ENCODE peak calls at places on chromosomes 11 and 22, in seven cellular contexts. One of them, this sample, is unnamed.

GRCh38 chr11:110298298-110298765 is 1.9 kb upstream of the RDX start:
- DNase-seq in SK-N-SH: no peak
- DNase-seq in GM12878: no peak
- DNase-seq in GM12891: no peak
- DNase-seq in K562: no peak
- DNase-seq in H1: no peak
- DNase-seq in HepG2: peak; percentile 86
- DNase-seq in this sample: no peak

GRCh38 chr11:117091753-117092477 is 6.3 kb downstream of the SIK3 start:
- DNase-seq in SK-N-SH: no peak
- DNase-seq in GM12878: no peak
- DNase-seq in GM12891: no peak
- DNase-seq in K562: no peak
- DNase-seq in H1: no peak
- DNase-seq in HepG2: no peak
- DNase-seq in this sample: no peak

GRCh38 chr11:120346233-120346632 is 10.0 kb downstream of the ARHGEF12 start:
- DNase-seq in SK-N-SH: no peak
- DNase-seq in GM12878: no peak
- DNase-seq in GM12891: no peak
- DNase-seq in K562: no peak
- DNase-seq in H1: no peak
- DNase-seq in HepG2: no peak
- DNase-seq in this sample: no peak

GRCh38 chr11:1129143-1129665 is 28.5 kb upstream of the MUC5AC start:
- DNase-seq in SK-N-SH: peak; percentile 33
- DNase-seq in GM12878: no peak
- DNase-seq in GM12891: no peak
- DNase-seq in K562: no peak
- DNase-seq in H1: no peak
- DNase-seq in HepG2: no peak
- DNase-seq in this sample: no peak

GRCh38 chr11:12677131-12677530 is 2.9 kb downstream of the TEAD1 start:
- DNase-seq in SK-N-SH: peak; percentile 57
- DNase-seq in GM12878: no peak
- DNase-seq in GM12891: no peak
- DNase-seq in K562: no peak
- DNase-seq in H1: no peak
- DNase-seq in HepG2: no peak
- DNase-seq in this sample: no peak

GRCh38 chr11:27187848-27188621 is 147.4 kb downstream of the BBOX1 start:
- DNase-seq in SK-N-SH: no peak
- DNase-seq in GM12878: no peak
- DNase-seq in GM12891: no peak
- DNase-seq in K562: no peak
- DNase-seq in H1: no peak
- DNase-seq in HepG2: no peak
- DNase-seq in this sample: no peak

GRCh38 chr11:96155627-96156378 is 187.2 kb downstream of the MAML2 start:
- DNase-seq in SK-N-SH: peak; percentile 30
- DNase-seq in GM12878: peak; percentile 76
- DNase-seq in GM12891: no peak
- DNase-seq in K562: peak; percentile 66
- DNase-seq in H1: no peak
- DNase-seq in HepG2: peak; percentile 64
- DNase-seq in this sample: peak; percentile 34

GRCh38 chr11:78231962-78232459 is 43.3 kb downstream of the USP35 start:
- DNase-seq in SK-N-SH: no peak
- DNase-seq in GM12878: no peak
- DNase-seq in GM12891: no peak
- DNase-seq in K562: no peak
- DNase-seq in H1: no peak
- DNase-seq in HepG2: no peak
- DNase-seq in this sample: no peak

GRCh38 chr22:40183029-40183581 is 5.4 kb downstream of the TNRC6B start:
- DNase-seq in SK-N-SH: no peak
- DNase-seq in GM12878: no peak
- DNase-seq in GM12891: no peak
- DNase-seq in K562: no peak
- DNase-seq in H1: no peak
- DNase-seq in HepG2: peak; percentile 68
- DNase-seq in this sample: no peak

DNA sequence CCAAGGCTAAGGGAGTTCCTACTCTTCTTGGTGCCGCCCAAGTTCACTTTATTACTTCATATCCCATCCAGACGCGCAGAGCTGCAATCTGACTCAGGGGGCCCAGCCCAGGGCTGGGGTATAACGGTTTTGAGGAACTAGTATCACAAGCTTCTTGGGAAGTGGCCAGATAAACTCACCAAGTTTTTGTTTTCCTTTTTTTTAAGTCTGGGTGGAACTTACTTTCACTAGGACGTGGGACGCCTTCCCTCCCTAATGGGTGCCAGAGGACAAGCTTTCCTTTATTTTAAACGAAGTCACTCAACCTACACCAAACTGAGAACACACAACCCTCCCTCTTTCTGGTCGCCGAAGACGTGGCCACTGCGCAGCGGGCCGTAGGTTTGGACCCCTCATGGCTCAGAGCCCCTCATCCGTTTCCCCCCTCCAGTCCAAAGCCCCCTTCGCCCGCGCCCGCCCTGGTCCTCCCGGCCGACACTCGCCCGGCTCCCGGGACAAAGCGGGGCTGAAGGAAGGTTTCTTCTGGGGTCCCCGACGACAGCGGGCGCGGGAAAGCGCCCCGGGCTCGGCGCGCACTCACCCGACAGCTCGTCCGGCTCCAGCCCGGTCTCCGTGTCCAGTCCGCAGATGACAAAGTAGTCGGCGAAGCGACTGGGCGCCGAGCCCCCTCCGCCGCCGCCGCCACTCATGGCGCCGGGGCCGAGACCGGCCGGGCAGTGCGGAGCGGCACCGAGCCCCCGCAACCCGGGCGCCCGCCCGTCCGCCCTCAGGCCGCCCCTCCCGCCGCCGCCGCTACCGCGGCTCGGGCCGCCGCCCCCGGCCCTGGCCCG is 554 bp downstream of the DENND5A start:
- DNase-seq in SK-N-SH: peak; percentile 60
- DNase-seq in GM12878: no peak
- DNase-seq in GM12891: peak; percentile 30
- DNase-seq in K562: no peak
- DNase-seq in H1: no peak
- DNase-seq in HepG2: no peak
- DNase-seq in this sample: peak; percentile 21
- TF ChIP-seq TAF1 in SK-N-SH: peak; percentile 25
- TF ChIP-seq TAF1 in GM12878: no peak
- TF ChIP-seq TAF1 in GM12891: no peak
- TF ChIP-seq TAF1 in K562: peak; percentile 45
- TF ChIP-seq TAF1 in H1: no peak
- TF ChIP-seq TAF1 in HepG2: no peak
- TF ChIP-seq TAF1 in this sample: no peak

GRCh38 chr11:59746111-59746510 is 9.1 kb upstream of the STX3 start:
- DNase-seq in SK-N-SH: no peak
- DNase-seq in GM12878: no peak
- DNase-seq in GM12891: no peak
- DNase-seq in K562: no peak
- DNase-seq in H1: no peak
- DNase-seq in HepG2: no peak
- DNase-seq in this sample: no peak
- TF ChIP-seq POLR2AphosphoS5 in SK-N-SH: no peak
- TF ChIP-seq POLR2AphosphoS5 in GM12878: no peak
- TF ChIP-seq POLR2AphosphoS5 in GM12891: no peak
- TF ChIP-seq POLR2AphosphoS5 in K562: no peak
- TF ChIP-seq POLR2AphosphoS5 in H1: no peak
- TF ChIP-seq POLR2AphosphoS5 in HepG2: no peak
- TF ChIP-seq POLR2AphosphoS5 in this sample: no peak

GRCh38 chr11:32884770-32885384 is 7.7 kb upstream of the QSER1 start:
- DNase-seq in SK-N-SH: no peak
- DNase-seq in GM12878: no peak
- DNase-seq in GM12891: no peak
- DNase-seq in K562: peak; percentile 23
- DNase-seq in H1: no peak
- DNase-seq in HepG2: no peak
- DNase-seq in this sample: no peak
- TF ChIP-seq TAF1 in SK-N-SH: no peak
- TF ChIP-seq TAF1 in GM12878: no peak
- TF ChIP-seq TAF1 in GM12891: no peak
- TF ChIP-seq TAF1 in K562: no peak
- TF ChIP-seq TAF1 in H1: no peak
- TF ChIP-seq TAF1 in HepG2: no peak
- TF ChIP-seq TAF1 in this sample: no peak

GRCh38 chr11:5423131-5423530 is 1.2 kb downstream of the OR51Q1 start:
- DNase-seq in SK-N-SH: no peak
- DNase-seq in GM12878: no peak
- DNase-seq in GM12891: no peak
- DNase-seq in K562: no peak
- DNase-seq in H1: no peak
- DNase-seq in HepG2: no peak
- DNase-seq in this sample: no peak

GRCh38 chr11:5420993-5421392 is 918 bp upstream of the OR51Q1 start:
- DNase-seq in SK-N-SH: no peak
- DNase-seq in GM12878: no peak
- DNase-seq in GM12891: no peak
- DNase-seq in K562: no peak
- DNase-seq in H1: no peak
- DNase-seq in HepG2: no peak
- DNase-seq in this sample: no peak

DNA sequence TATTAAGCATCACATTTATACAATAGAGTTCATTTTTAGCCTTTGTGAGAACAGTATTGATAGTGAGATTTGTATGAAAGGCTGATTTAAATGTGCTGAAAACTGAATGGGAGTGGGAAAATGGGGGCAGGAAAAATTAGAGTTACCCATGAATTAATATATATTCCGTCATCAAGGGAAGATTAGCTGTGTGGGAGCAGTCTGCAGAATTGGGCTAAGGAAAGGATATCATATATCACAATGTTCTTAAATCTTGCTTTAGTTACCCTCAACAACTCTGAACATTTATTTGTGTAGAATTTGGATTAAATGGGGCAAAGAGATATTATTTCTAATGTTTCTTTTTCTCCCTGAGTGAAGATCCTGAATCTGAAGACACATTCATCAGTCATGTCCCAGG is at the start of gene OR51Q1:
- DNase-seq in SK-N-SH: no peak
- DNase-seq in GM12878: no peak
- DNase-seq in GM12891: no peak
- DNase-seq in K562: no peak
- DNase-seq in H1: no peak
- DNase-seq in HepG2: no peak
- DNase-seq in this sample: no peak
- TF ChIP-seq POLR2AphosphoS5 in SK-N-SH: no peak
- TF ChIP-seq POLR2AphosphoS5 in GM12878: no peak
- TF ChIP-seq POLR2AphosphoS5 in GM12891: no peak
- TF ChIP-seq POLR2AphosphoS5 in K562: no peak
- TF ChIP-seq POLR2AphosphoS5 in H1: no peak
- TF ChIP-seq POLR2AphosphoS5 in HepG2: no peak
- TF ChIP-seq POLR2AphosphoS5 in this sample: no peak

This sample was measured in GM12892.